ENCODE peak calls at places on chromosomes 11 and 22, in five cellular contexts. I is neural progenitor cell, O is mammary epithelial cell, F is keratinocyte, C is PC-3. Q is an unnamed sample. For H3K79me2, the result is how much of the 10 kb centered on the place peaks cover.

GRCh38 chr11:111735262-111736116 is 30.7 kb downstream of the PPP2R1B start:
- DNase-seq in C (peak), O (peak), I (no peak), F (peak), Q (peak)

GRCh38 chr11:21711341-21711740 is 481.5 kb upstream of the ANO5 start:
- DNase-seq in C (no peak), O (no peak), F (no peak), I (no peak), Q (no peak)

GRCh38 chr22:36839356-36840073 is 21.3 kb upstream of the NCF4 start:
- DNase-seq in F (no peak), C (peak), I (no peak), O (peak), Q (no peak)

GRCh38 chr11:126991596-126991995 is 9.0 kb downstream of the KIRREL3 start:
- DNase-seq in O (peak), C (peak), F (no peak), I (no peak), Q (no peak)

GRCh38 chr11:17734418-17734911 is at the start of gene KCNC1:
- DNase-seq in I (peak), F (no peak), O (no peak), C (no peak), Q (peak)

GRCh38 chr11:128210148-128210940 is 377.0 kb downstream of the ETS1 start:
- DNase-seq in O (peak), F (peak), C (peak), I (no peak), Q (peak)

GRCh38 chr11:120142072-120142423 is 4.1 kb upstream of the TRIM29 start:
- DNase-seq in F (no peak), O (no peak), C (no peak), I (no peak), Q (no peak)

GRCh38 chr22:27984723-27985122 is 65.7 kb upstream of the PITPNB start:
- DNase-seq in C (no peak), O (no peak), I (no peak), F (no peak), Q (no peak)

GRCh38 chr11:45354976-45355705 is 69.0 kb upstream of the SYT13 start:
- DNase-seq in C (no peak), I (peak), O (peak), F (no peak), Q (peak)

GRCh38 chr11:126892781-126893180 is 107.8 kb downstream of the KIRREL3 start:
- DNase-seq in O (no peak), F (no peak), I (peak), C (no peak), Q (no peak)

GRCh38 chr22:47858773-47859306 is 1096.4 kb downstream of the TBC1D22A start:
- DNase-seq in O (no peak), I (no peak), F (no peak), C (no peak), Q (no peak)

GRCh38 chr22:44809456-44809855 is 57.1 kb downstream of the ARHGAP8 start:
- DNase-seq in I (no peak), F (no peak), C (no peak), O (no peak), Q (no peak)

GRCh38 chr11:119726150-119726553 is 2.8 kb downstream of the NECTIN1 start:
- DNase-seq in C (no peak), I (peak), F (no peak), O (no peak), Q (no peak)

GRCh38 chr11:84465040-84465439 is 1162.1 kb downstream of the DLG2 start:
- DNase-seq in F (no peak), O (no peak), C (no peak), I (no peak), Q (peak)
- H3K9ac ChIP-seq in F (no peak), O (no peak), C (no peak), I (no peak), Q (no peak)

GRCh38 chr22:41435560-41435959 is 11.0 kb downstream of the TOB2 start:
- DNase-seq in O (no peak), F (no peak), I (no peak), C (no peak), Q (no peak)
- H3K79me2 ChIP-seq in O (half or more), F (half or more), I (half or more), C (under half), Q (half or more)

GRCh38 chr11:3154001-3154599 is 11.0 kb downstream of the OSBPL5 start:
- DNase-seq in F (no peak), O (no peak), I (no peak), C (no peak), Q (peak)

GRCh38 chr11:3155216-3155615 is 9.9 kb downstream of the OSBPL5 start:
- DNase-seq in I (no peak), C (no peak), F (no peak), O (no peak), Q (no peak)

GRCh38 chr11:3156661-3157311 is 8.3 kb downstream of the OSBPL5 start:
- DNase-seq in I (no peak), F (no peak), C (no peak), O (no peak), Q (no peak)

GRCh38 chr11:3156282-3156660 is 8.8 kb downstream of the OSBPL5 start:
- DNase-seq in O (no peak), F (no peak), C (no peak), I (no peak), Q (no peak)

DNA sequence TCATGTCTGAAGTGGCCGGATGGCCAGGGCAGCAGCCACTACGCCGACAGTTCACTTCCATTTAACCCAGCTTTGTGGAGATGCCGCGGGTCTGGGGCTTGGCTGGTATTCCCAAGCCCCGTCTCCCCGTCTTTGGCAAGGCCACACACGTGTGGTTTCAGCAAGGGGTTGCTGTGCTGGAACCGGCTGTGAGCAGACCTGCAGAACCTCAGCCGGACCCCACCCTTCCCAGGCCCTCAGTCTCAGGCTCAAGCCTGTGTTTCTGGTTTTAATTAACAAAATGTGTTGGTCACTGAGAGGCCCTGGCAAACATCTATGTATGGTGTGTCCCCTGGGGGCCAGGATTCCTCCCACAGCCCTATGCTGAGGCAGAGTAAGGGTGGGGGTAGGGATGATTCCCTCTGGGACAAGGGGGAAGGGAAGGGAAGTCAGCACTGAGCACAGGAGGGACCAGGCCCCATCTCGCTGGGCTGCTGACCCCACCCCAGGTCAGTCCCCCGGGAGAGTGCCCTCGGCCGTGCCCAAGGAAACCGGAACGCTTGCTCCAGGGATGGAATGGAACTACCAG is 9.3 kb downstream of the OSBPL5 start:
- DNase-seq in F (no peak), C (no peak), O (no peak), I (no peak), Q (no peak)
- H3K9ac ChIP-seq in F (no peak), C (no peak), O (no peak), I (peak), Q (no peak)

GRCh38 chr22:46776486-46776826 is 14.0 kb downstream of the TBC1D22A start:
- DNase-seq in I (no peak), O (no peak), C (no peak), F (no peak), Q (no peak)
- H3K79me2 ChIP-seq in I (half or more), O (half or more), C (half or more), F (half or more), Q (half or more)

Q was measured in astrocyte.